ENCODE peak calls at places on chromosomes 2 and 18, in six cellular contexts. One of them, this sample, is unnamed.

GRCh38 chr2:111106720-111107119 is 14.0 kb upstream of the BCL2L11 start:
- DNase-seq in HCT116: no peak
- DNase-seq in K562: no peak
- DNase-seq in stomach: no peak
- DNase-seq in prostate gland: no peak
- DNase-seq in sigmoid colon: no peak
- DNase-seq in this sample: no peak

GRCh38 chr2:235669269-235669831 is 175.5 kb downstream of the AGAP1 start:
- DNase-seq in HCT116: peak; percentile 77
- DNase-seq in sigmoid colon: peak; percentile 84
- DNase-seq in K562: no peak
- DNase-seq in stomach: peak; percentile 72
- DNase-seq in prostate gland: peak; percentile 30
- DNase-seq in this sample: no peak

GRCh38 chr2:102558463-102558862 is 60.9 kb upstream of the SLC9A2 start:
- DNase-seq in sigmoid colon: no peak
- DNase-seq in K562: no peak
- DNase-seq in stomach: no peak
- DNase-seq in prostate gland: no peak
- DNase-seq in HCT116: no peak
- DNase-seq in this sample: no peak

GRCh38 chr2:202721621-202722020 is 86.9 kb downstream of the FAM117B start:
- DNase-seq in K562: no peak
- DNase-seq in stomach: no peak
- DNase-seq in prostate gland: no peak
- DNase-seq in HCT116: no peak
- DNase-seq in sigmoid colon: no peak
- DNase-seq in this sample: no peak

GRCh38 chr2:178491612-178492011 is 11.4 kb downstream of the PLEKHA3 start:
- DNase-seq in sigmoid colon: no peak
- DNase-seq in HCT116: no peak
- DNase-seq in prostate gland: no peak
- DNase-seq in K562: peak; percentile 37
- DNase-seq in stomach: no peak
- DNase-seq in this sample: no peak

GRCh38 chr2:41873102-41873501 is 174.7 kb upstream of the PKDCC start:
- DNase-seq in stomach: no peak
- DNase-seq in HCT116: no peak
- DNase-seq in sigmoid colon: no peak
- DNase-seq in K562: no peak
- DNase-seq in prostate gland: no peak
- DNase-seq in this sample: no peak

GRCh38 chr2:55364189-55365055 is 55.2 kb downstream of the CCDC88A start:
- DNase-seq in stomach: peak; percentile 34
- DNase-seq in HCT116: no peak
- DNase-seq in K562: no peak
- DNase-seq in sigmoid colon: peak; percentile 79
- DNase-seq in prostate gland: peak; percentile 81
- DNase-seq in this sample: no peak

GRCh38 chr2:88077076-88077475 is 9.5 kb downstream of the SMYD1 start:
- DNase-seq in prostate gland: no peak
- DNase-seq in sigmoid colon: no peak
- DNase-seq in K562: no peak
- DNase-seq in HCT116: no peak
- DNase-seq in stomach: no peak
- DNase-seq in this sample: no peak

GRCh38 chr2:135840601-135841000 is 3.6 kb upstream of the LCT start:
- DNase-seq in stomach: no peak
- DNase-seq in HCT116: no peak
- DNase-seq in K562: no peak
- DNase-seq in sigmoid colon: no peak
- DNase-seq in prostate gland: no peak
- DNase-seq in this sample: no peak

GRCh38 chr18:2979027-2979570 is 33.8 kb downstream of the LPIN2 start:
- DNase-seq in sigmoid colon: no peak
- DNase-seq in prostate gland: no peak
- DNase-seq in stomach: no peak
- DNase-seq in K562: no peak
- DNase-seq in HCT116: no peak
- DNase-seq in this sample: no peak

GRCh38 chr2:152648336-152648735 is 68.9 kb downstream of the PRPF40A start:
- DNase-seq in stomach: no peak
- DNase-seq in HCT116: no peak
- DNase-seq in sigmoid colon: no peak
- DNase-seq in prostate gland: no peak
- DNase-seq in K562: no peak
- DNase-seq in this sample: no peak

GRCh38 chr2:18677280-18677679 is 87.9 kb upstream of the NT5C1B start:
- DNase-seq in stomach: no peak
- DNase-seq in HCT116: no peak
- DNase-seq in sigmoid colon: no peak
- DNase-seq in K562: no peak
- DNase-seq in prostate gland: no peak
- DNase-seq in this sample: no peak

GRCh38 chr2:237201461-237202287 is 116.0 kb downstream of the COPS8 start:
- DNase-seq in sigmoid colon: peak; percentile 67
- DNase-seq in K562: peak; percentile 77
- DNase-seq in stomach: peak; percentile 25
- DNase-seq in HCT116: peak; percentile 73
- DNase-seq in prostate gland: no peak
- DNase-seq in this sample: no peak

GRCh38 chr2:200306969-200307811 is 697 bp downstream of the SPATS2L start:
- DNase-seq in stomach: peak; percentile 63
- DNase-seq in K562: peak; percentile 55
- DNase-seq in prostate gland: peak; percentile 41
- DNase-seq in sigmoid colon: peak; percentile 70
- DNase-seq in HCT116: no peak
- DNase-seq in this sample: no peak

GRCh38 chr2:96924775-96925747 is 55.2 kb upstream of the SEMA4C start:
- DNase-seq in sigmoid colon: peak; percentile 77
- DNase-seq in prostate gland: no peak
- DNase-seq in K562: no peak
- DNase-seq in HCT116: no peak
- DNase-seq in stomach: no peak
- DNase-seq in this sample: no peak

GRCh38 chr2:147331790-147332419 is 512.9 kb upstream of the ACVR2A start:
- DNase-seq in HCT116: peak; percentile 38
- DNase-seq in sigmoid colon: no peak
- DNase-seq in prostate gland: no peak
- DNase-seq in K562: no peak
- DNase-seq in stomach: peak; percentile 34
- DNase-seq in this sample: peak; percentile 1

GRCh38 chr2:79005211-79005610 is 20.3 kb upstream of the REG3G start:
- DNase-seq in HCT116: no peak
- DNase-seq in K562: no peak
- DNase-seq in stomach: no peak
- DNase-seq in sigmoid colon: no peak
- DNase-seq in prostate gland: no peak
- DNase-seq in this sample: no peak

GRCh38 chr2:215409331-215410127 is 26.3 kb downstream of the FN1 start:
- DNase-seq in HCT116: peak; percentile 21
- DNase-seq in K562: no peak
- DNase-seq in prostate gland: no peak
- DNase-seq in stomach: no peak
- DNase-seq in sigmoid colon: no peak
- DNase-seq in this sample: no peak
- TF ChIP-seq POLR2AphosphoS5 in HCT116: no peak
- TF ChIP-seq POLR2AphosphoS5 in K562: no peak
- TF ChIP-seq POLR2AphosphoS5 in prostate gland: no peak
- TF ChIP-seq POLR2AphosphoS5 in stomach: no peak
- TF ChIP-seq POLR2AphosphoS5 in sigmoid colon: no peak
- TF ChIP-seq POLR2AphosphoS5 in this sample: no peak

DNA sequence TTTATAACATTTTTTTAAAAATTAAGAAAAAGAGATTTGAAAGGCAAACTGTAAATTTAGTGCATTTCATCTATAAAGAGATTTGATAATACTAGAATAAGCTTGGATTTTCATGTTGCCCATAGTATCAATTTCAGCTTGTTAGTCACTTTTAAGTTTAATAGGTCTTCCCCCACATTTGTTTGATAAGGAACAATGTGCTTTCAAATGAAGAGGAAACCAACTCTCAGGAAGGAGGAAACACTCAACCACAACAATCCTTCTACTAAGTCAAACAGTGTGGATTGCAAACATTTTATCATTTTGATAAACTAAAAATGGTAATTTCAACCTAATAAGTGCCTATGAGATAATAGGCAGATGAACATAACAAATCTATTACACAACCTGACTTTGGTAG is 397.1 kb upstream of the CDH20 start:
- DNase-seq in K562: no peak
- DNase-seq in HCT116: no peak
- DNase-seq in stomach: no peak
- DNase-seq in prostate gland: no peak
- DNase-seq in sigmoid colon: no peak
- DNase-seq in this sample: no peak
- TF ChIP-seq POLR2A in K562: no peak
- TF ChIP-seq POLR2A in HCT116: no peak
- TF ChIP-seq POLR2A in stomach: no peak
- TF ChIP-seq POLR2A in prostate gland: no peak
- TF ChIP-seq POLR2A in sigmoid colon: no peak
- TF ChIP-seq POLR2A in this sample: no peak

DNA sequence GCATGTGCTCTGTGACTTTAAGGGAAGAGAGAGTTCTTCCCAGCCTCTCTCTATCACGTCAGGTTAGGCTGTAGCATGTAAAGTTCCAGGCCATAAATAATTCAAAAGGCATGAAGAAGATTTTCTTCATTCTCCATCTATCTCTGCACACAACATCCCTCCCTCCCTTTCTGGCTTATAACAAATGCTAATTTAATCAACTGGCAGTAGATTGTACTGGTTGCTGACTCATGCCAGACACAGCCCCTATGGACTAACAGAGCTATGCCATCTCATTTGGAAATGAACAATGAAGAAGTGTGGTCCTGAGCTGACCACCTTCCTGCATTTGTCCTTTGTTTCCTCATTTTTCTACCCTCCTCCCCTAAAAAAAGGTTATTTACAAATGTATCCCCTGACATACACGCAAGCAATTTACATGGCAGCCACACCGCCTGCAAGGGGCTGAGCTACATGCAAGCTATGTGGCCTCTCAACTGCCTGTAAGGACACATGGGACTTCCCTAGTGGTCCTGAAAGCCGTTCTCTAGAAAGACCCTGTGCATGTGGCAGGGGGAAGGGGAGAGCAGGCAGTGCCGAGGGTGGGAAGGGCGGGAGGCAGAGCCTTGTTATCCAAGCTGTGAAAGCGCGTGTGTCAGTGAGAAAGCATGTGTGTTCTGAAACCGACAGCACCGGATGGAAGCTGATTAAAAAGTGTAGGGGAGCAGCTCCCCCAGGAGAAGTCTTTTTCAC is 90.9 kb upstream of the KLF7 start:
- DNase-seq in stomach: no peak
- DNase-seq in K562: no peak
- DNase-seq in prostate gland: no peak
- DNase-seq in HCT116: no peak
- DNase-seq in sigmoid colon: no peak
- DNase-seq in this sample: no peak
- TF ChIP-seq POLR2AphosphoS5 in stomach: no peak
- TF ChIP-seq POLR2AphosphoS5 in K562: no peak
- TF ChIP-seq POLR2AphosphoS5 in prostate gland: no peak
- TF ChIP-seq POLR2AphosphoS5 in HCT116: no peak
- TF ChIP-seq POLR2AphosphoS5 in sigmoid colon: no peak
- TF ChIP-seq POLR2AphosphoS5 in this sample: no peak

DNA sequence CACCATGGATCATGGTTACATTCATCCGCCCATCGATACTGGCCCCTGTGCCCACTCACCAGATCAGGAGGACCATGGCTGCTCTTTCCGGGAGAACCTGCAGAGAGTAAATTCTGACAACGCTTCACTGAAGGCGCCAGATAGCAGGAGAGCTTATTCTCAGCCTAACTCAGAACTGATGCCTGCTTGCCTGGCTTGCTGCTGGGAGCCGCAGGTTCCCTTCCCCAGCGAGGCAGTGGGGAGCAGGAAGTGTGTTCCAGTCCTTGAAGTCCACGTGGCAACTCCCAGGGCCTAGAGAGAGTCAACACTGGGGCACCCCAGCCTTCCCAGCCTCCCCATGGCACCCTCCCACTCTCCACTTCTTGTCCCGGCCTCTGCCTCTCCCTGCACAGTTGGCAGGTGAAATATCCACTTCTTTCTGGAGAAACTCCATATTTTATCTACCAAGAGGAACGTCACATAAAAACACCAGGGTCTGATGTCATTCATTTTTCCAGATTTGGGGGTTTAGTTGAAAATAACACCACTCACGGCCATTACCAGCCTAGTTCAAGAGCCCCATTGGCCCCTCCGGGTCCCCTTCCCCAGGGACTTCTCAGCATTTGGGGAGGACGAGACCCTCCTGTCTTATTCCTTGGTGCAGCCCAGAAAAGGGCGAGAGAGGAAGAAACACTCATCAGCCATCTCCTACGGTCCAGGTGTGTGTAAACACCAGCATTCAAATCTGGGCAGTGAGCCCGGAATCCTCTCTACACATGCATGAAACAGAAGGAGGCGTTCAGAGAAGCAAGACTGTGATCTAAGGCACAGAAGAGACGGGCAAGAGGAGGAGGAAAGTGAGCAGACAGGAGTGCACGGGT is 3.5 kb upstream of the TUBB6 start:
- DNase-seq in K562: no peak
- DNase-seq in prostate gland: peak; percentile 75
- DNase-seq in stomach: peak; percentile 58
- DNase-seq in sigmoid colon: peak; percentile 34
- DNase-seq in HCT116: no peak
- DNase-seq in this sample: no peak
- TF ChIP-seq POLR2A in K562: no peak
- TF ChIP-seq POLR2A in prostate gland: no peak
- TF ChIP-seq POLR2A in stomach: no peak
- TF ChIP-seq POLR2A in sigmoid colon: no peak
- TF ChIP-seq POLR2A in HCT116: no peak
- TF ChIP-seq POLR2A in this sample: no peak

GRCh38 chr2:46300406-46300832 is 3.2 kb downstream of the EPAS1 start:
- DNase-seq in K562: no peak
- DNase-seq in prostate gland: no peak
- DNase-seq in stomach: no peak
- DNase-seq in sigmoid colon: no peak
- DNase-seq in HCT116: no peak
- DNase-seq in this sample: no peak
- TF ChIP-seq POLR2AphosphoS5 in K562: no peak
- TF ChIP-seq POLR2AphosphoS5 in prostate gland: no peak
- TF ChIP-seq POLR2AphosphoS5 in stomach: no peak
- TF ChIP-seq POLR2AphosphoS5 in sigmoid colon: no peak
- TF ChIP-seq POLR2AphosphoS5 in HCT116: no peak
- TF ChIP-seq POLR2AphosphoS5 in this sample: no peak

DNA sequence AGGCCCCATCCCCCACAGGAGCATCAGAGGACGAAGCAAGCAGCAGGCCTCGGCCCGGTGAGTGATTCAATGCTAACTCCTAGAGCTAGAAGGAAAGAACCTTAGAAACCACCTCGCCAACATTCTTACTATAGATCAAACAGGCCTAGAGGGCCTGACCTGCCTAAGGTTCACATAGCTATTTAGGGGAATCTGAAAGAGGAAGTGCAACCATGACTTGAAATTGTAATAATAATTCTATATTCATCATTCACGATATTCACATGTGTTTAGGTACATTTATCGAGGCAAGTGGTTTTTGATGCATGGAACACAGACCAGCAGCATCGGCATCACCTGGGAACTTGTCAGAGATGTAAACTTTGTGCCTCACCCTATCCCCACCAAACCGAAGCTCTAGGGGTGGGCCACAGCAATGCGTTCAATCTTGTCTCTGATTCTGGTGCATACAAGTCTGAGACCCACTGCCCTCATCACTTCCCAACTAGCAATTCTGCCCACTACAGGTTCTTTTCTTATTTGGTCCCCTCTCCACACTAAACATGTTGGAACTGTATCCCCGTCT is 78.0 kb upstream of the DNMT3A start:
- DNase-seq in K562: no peak
- DNase-seq in prostate gland: no peak
- DNase-seq in stomach: no peak
- DNase-seq in sigmoid colon: no peak
- DNase-seq in HCT116: no peak
- DNase-seq in this sample: peak; percentile 42
- TF ChIP-seq POLR2A in K562: no peak
- TF ChIP-seq POLR2A in prostate gland: no peak
- TF ChIP-seq POLR2A in stomach: no peak
- TF ChIP-seq POLR2A in sigmoid colon: no peak
- TF ChIP-seq POLR2A in HCT116: no peak
- TF ChIP-seq POLR2A in this sample: peak; percentile 79

This sample was measured in GM12892.